ENCODE peak calls at places on chromosomes 4 and X, in nine cellular contexts. R, U, B, P, F, A, O, I and V are unnamed samples. For H3K4me1, the result is how much of the 10 kb centered on the place peaks cover.

GRCh38 chrX:3262906-3263305 is 83.5 kb downstream of the MXRA5 start:
- DNase-seq in R (peak), U (peak), B (peak), P (no peak), F (peak), A (peak), O (no peak), I (no peak), V (no peak)

GRCh38 chr4:142088906-142089305 is 452.5 kb downstream of the IL15 start:
- DNase-seq in R (peak), U (peak), B (peak), P (no peak), F (no peak), A (no peak), O (no peak), I (no peak), V (no peak)

GRCh38 chrX:23901805-23902204 is 5.9 kb downstream of the APOO start:
- DNase-seq in R (peak), U (peak), B (peak), P (peak), F (peak), A (peak), O (peak), I (peak), V (no peak)

GRCh38 chr4:145075742-145076472 is 22.1 kb downstream of the ANAPC10 start:
- DNase-seq in R (no peak), U (no peak), B (no peak), P (no peak), F (no peak), A (no peak), O (no peak), I (peak), V (peak)

GRCh38 chr4:167775374-167775773 is 317.0 kb upstream of the ANXA10 start:
- DNase-seq in R (peak), U (peak), B (no peak), P (no peak), F (peak), A (no peak), O (no peak), I (no peak), V (no peak)

GRCh38 chr4:123568936-123569335 is 172.3 kb downstream of the SPRY1 start:
- DNase-seq in R (no peak), U (no peak), B (no peak), P (no peak), F (no peak), A (no peak), O (no peak), I (no peak), V (no peak)

GRCh38 chr4:139988863-139989765 is 164.9 kb downstream of the MAML3 start:
- DNase-seq in R (peak), U (peak), B (peak), P (no peak), F (peak), A (peak), O (peak), I (no peak), V (no peak)

GRCh38 chrX:140050906-140051305 is 85.6 kb upstream of the CXorf66 start:
- DNase-seq in R (peak), U (peak), B (peak), P (no peak), F (peak), A (no peak), O (no peak), I (no peak), V (no peak)

GRCh38 chr4:23730998-23731397 is 158.8 kb downstream of the PPARGC1A start:
- DNase-seq in R (no peak), U (no peak), B (no peak), P (no peak), F (no peak), A (no peak), O (no peak), I (no peak), V (no peak)

GRCh38 chrX:10892605-10893225 is 218.4 kb upstream of the HCCS start:
- DNase-seq in R (peak), U (no peak), B (peak), P (no peak), F (no peak), A (no peak), O (no peak), I (no peak), V (no peak)

GRCh38 chr4:110198472-110199419 is at the start of gene ELOVL6:
- DNase-seq in R (peak), U (peak), B (peak), P (peak), F (peak), A (peak), O (peak), I (peak), V (peak)

GRCh38 chr4:1593881-1594345 is 90.2 kb downstream of the FAM53A start:
- DNase-seq in R (no peak), U (no peak), B (no peak), P (no peak), F (no peak), A (no peak), O (no peak), I (no peak), V (peak)

GRCh38 chr4:6112606-6113290 is 87.6 kb downstream of the JAKMIP1 start:
- DNase-seq in R (no peak), U (no peak), B (no peak), P (no peak), F (no peak), A (no peak), O (peak), I (no peak), V (no peak)

GRCh38 chrX:19046343-19047215 is 62.7 kb upstream of the PHKA2 start:
- DNase-seq in R (peak), U (peak), B (peak), P (no peak), F (peak), A (peak), O (no peak), I (no peak), V (no peak)

GRCh38 chr4:11263208-11263607 is 165.5 kb downstream of the HS3ST1 start:
- DNase-seq in R (no peak), U (no peak), B (no peak), P (no peak), F (no peak), A (no peak), O (no peak), I (no peak), V (no peak)

GRCh38 chrX:118975831-118976598 is 1.6 kb downstream of the LONRF3 start:
- DNase-seq in R (peak), U (peak), B (peak), P (peak), F (peak), A (no peak), O (peak), I (no peak), V (peak)

GRCh38 chrX:77814210-77814609 is 28.2 kb upstream of the ATRX start:
- DNase-seq in R (no peak), U (no peak), B (no peak), P (no peak), F (no peak), A (no peak), O (no peak), I (no peak), V (no peak)

GRCh38 chr4:67103001-67103737 is 442.1 kb downstream of the CENPC start:
- DNase-seq in R (no peak), U (no peak), B (no peak), P (no peak), F (peak), A (no peak), O (no peak), I (no peak), V (no peak)

GRCh38 chrX:154487518-154488290 is 1.3 kb upstream of the UBL4A start:
- DNase-seq in R (no peak), U (no peak), B (no peak), P (peak), F (no peak), A (no peak), O (no peak), I (no peak), V (peak)

GRCh38 chr4:101400096-101400495 is 52.8 kb upstream of the PPP3CA start:
- DNase-seq in R (peak), U (no peak), B (peak), P (no peak), F (peak), A (no peak), O (no peak), I (peak), V (no peak)

GRCh38 chr4:164648151-164648848 is 105.6 kb upstream of the SMIM31 start:
- DNase-seq in R (no peak), U (peak), B (peak), P (no peak), F (peak), A (peak), O (no peak), I (no peak), V (no peak)

GRCh38 chr4:7158991-7159390 is 33.3 kb upstream of the SORCS2 start:
- DNase-seq in R (no peak), U (no peak), B (no peak), P (peak), F (no peak), A (no peak), O (peak), I (no peak), V (no peak)
- H3K9ac ChIP-seq in R (no peak), U (no peak), B (no peak), P (no peak), F (no peak), A (no peak), O (no peak), I (no peak), V (no peak)

GRCh38 chr4:20662851-20663250 is 37.4 kb upstream of the PACRGL start:
- DNase-seq in R (peak), U (no peak), B (peak), P (no peak), F (peak), A (no peak), O (no peak), I (no peak), V (no peak)
- H3K4me1 ChIP-seq in R (under half), U (under half), B (under half), P (under half), F (under half), A (under half), O (under half), I (under half), V (under half)

GRCh38 chr4:52574036-52574435 is 85.1 kb downstream of the USP46 start:
- DNase-seq in R (peak), U (no peak), B (no peak), P (no peak), F (no peak), A (no peak), O (no peak), I (no peak), V (no peak)
- H3K9ac ChIP-seq in R (no peak), U (no peak), B (no peak), P (no peak), F (no peak), A (no peak), O (no peak), I (no peak), V (no peak)

GRCh38 chr4:57044996-57045395 is 65.2 kb downstream of the IGFBP7 start:
- DNase-seq in R (peak), U (no peak), B (peak), P (no peak), F (peak), A (no peak), O (no peak), I (no peak), V (no peak)

GRCh38 chr4:57040510-57040909 is 61.8 kb downstream of the POLR2B start:
- DNase-seq in R (no peak), U (no peak), B (no peak), P (no peak), F (no peak), A (no peak), O (no peak), I (no peak), V (no peak)

GRCh38 chr4:57048590-57049304 is 61.4 kb downstream of the IGFBP7 start:
- DNase-seq in R (peak), U (no peak), B (no peak), P (no peak), F (peak), A (no peak), O (no peak), I (no peak), V (no peak)

GRCh38 chr4:57043304-57044251 is 64.9 kb downstream of the POLR2B start:
- DNase-seq in R (peak), U (no peak), B (peak), P (no peak), F (no peak), A (no peak), O (no peak), I (no peak), V (no peak)

GRCh38 chr4:57044279-57044678 is 65.6 kb downstream of the POLR2B start:
- DNase-seq in R (peak), U (peak), B (peak), P (no peak), F (no peak), A (no peak), O (no peak), I (no peak), V (no peak)
- H3K4me1 ChIP-seq in R (under half), U (under half), B (under half), P (under half), F (under half), A (under half), O (under half), I (under half), V (under half)

GRCh38 chr4:109009909-109010308 is 247.1 kb upstream of the ETNPPL start:
- DNase-seq in R (peak), U (peak), B (peak), P (no peak), F (no peak), A (no peak), O (no peak), I (no peak), V (peak)

GRCh38 chr4:109014593-109015412 is 251.9 kb upstream of the ETNPPL start:
- DNase-seq in R (no peak), U (no peak), B (no peak), P (no peak), F (no peak), A (no peak), O (no peak), I (no peak), V (no peak)

GRCh38 chr4:109012286-109012880 is 249.5 kb upstream of the ETNPPL start:
- DNase-seq in R (no peak), U (no peak), B (no peak), P (no peak), F (no peak), A (no peak), O (no peak), I (no peak), V (peak)

GRCh38 chr4:109010534-109010933 is 247.7 kb upstream of the ETNPPL start:
- DNase-seq in R (peak), U (no peak), B (no peak), P (no peak), F (no peak), A (no peak), O (no peak), I (no peak), V (no peak)

GRCh38 chr4:109011241-109012031 is 248.6 kb upstream of the ETNPPL start:
- DNase-seq in R (no peak), U (no peak), B (no peak), P (no peak), F (no peak), A (no peak), O (no peak), I (no peak), V (no peak)
- H3K9ac ChIP-seq in R (no peak), U (no peak), B (no peak), P (no peak), F (no peak), A (no peak), O (no peak), I (no peak), V (no peak)

GRCh38 chr4:15797320-15797719 is 19.2 kb downstream of the CD38 start:
- DNase-seq in R (no peak), U (no peak), B (no peak), P (no peak), F (peak), A (no peak), O (no peak), I (no peak), V (no peak)
- H3K4me1 ChIP-seq in R (under half), U (under half), B (under half), P (under half), F (under half), A (under half), O (under half), I (half or more), V (under half)